ENCODE peak calls at places on chromosomes 12 and 14, in eight cellular contexts. T, B, M, R, W, X, C and D are unnamed samples.
A peak's percentile ranks its signal among the peaks of the same experiment; 100 is the strongest.

GRCh38 chr12:122935318-122935717 is 30.9 kb downstream of the ABCB9 start:
- DNase-seq in T (no peak), B (no peak), M (no peak), R (no peak), W (no peak), X (peak; percentile 27), C (no peak), D (no peak)

GRCh38 chr12:18861287-18861858 is 123.5 kb downstream of the CAPZA3 start:
- DNase-seq in T (no peak), B (peak; percentile 21), M (no peak), R (no peak), W (no peak), X (peak; percentile 50), C (no peak), D (no peak)

GRCh38 chr12:12792421-12792820 is 7.0 kb downstream of the APOLD1 start:
- DNase-seq in T (no peak), B (no peak), M (peak; percentile 36), R (no peak), W (no peak), X (no peak), C (no peak), D (no peak)

GRCh38 chr12:42541965-42542364 is 47.6 kb downstream of the PRICKLE1 start:
- DNase-seq in T (no peak), B (no peak), M (no peak), R (no peak), W (no peak), X (no peak), C (no peak), D (no peak)

GRCh38 chr12:46358791-46359666 is 13.5 kb downstream of the SLC38A2 start:
- DNase-seq in T (no peak), B (no peak), M (no peak), R (no peak), W (no peak), X (no peak), C (no peak), D (no peak)

GRCh38 chr14:22200977-22201605 is 387.9 kb downstream of the DAD1 start:
- DNase-seq in T (no peak), B (peak; percentile 56), M (no peak), R (no peak), W (no peak), X (peak; percentile 56), C (no peak), D (no peak)

GRCh38 chr14:100132903-100133510 is 26.4 kb downstream of the DEGS2 start:
- DNase-seq in T (no peak), B (no peak), M (no peak), R (no peak), W (no peak), X (no peak), C (no peak), D (no peak)

GRCh38 chr12:131591136-131591535 is 119.8 kb upstream of the SFSWAP start:
- DNase-seq in T (no peak), B (no peak), M (no peak), R (no peak), W (no peak), X (no peak), C (no peak), D (no peak)

GRCh38 chr14:51398898-51399297 is 158.9 kb downstream of the TMX1 start:
- DNase-seq in T (no peak), B (no peak), M (no peak), R (no peak), W (no peak), X (no peak), C (no peak), D (peak; percentile 70)

GRCh38 chr14:101380512-101380911 is 180.8 kb upstream of the DIO3 start:
- DNase-seq in T (no peak), B (no peak), M (no peak), R (no peak), W (no peak), X (no peak), C (no peak), D (no peak)

GRCh38 chr12:45122776-45123380 is 72.0 kb upstream of the DBX2 start:
- DNase-seq in T (no peak), B (no peak), M (no peak), R (no peak), W (no peak), X (peak; percentile 43), C (no peak), D (no peak)

GRCh38 chr14:50768693-50769092 is 62.3 kb downstream of the NIN start:
- DNase-seq in T (no peak), B (no peak), M (no peak), R (no peak), W (no peak), X (no peak), C (no peak), D (no peak)

GRCh38 chr14:95953111-95953724 is 76.6 kb downstream of the TUNAR start:
- DNase-seq in T (no peak), B (peak; percentile 23), M (no peak), R (no peak), W (no peak), X (no peak), C (no peak), D (no peak)

GRCh38 chr12:114918535-114919233 is 234.7 kb upstream of the TBX3 start:
- DNase-seq in T (no peak), B (no peak), M (no peak), R (no peak), W (no peak), X (no peak), C (no peak), D (no peak)

GRCh38 chr12:132761032-132761910 is at the start of gene ANKLE2:
- DNase-seq in T (peak; percentile 54), B (peak; percentile 76), M (no peak), R (no peak), W (peak; percentile 51), X (peak; percentile 35), C (peak; percentile 80), D (no peak)

GRCh38 chr12:63994704-63995103 is 150.2 kb downstream of the SRGAP1 start:
- DNase-seq in T (no peak), B (no peak), M (no peak), R (no peak), W (no peak), X (no peak), C (no peak), D (no peak)

GRCh38 chr12:53500119-53500775 is 836 bp upstream of the TARBP2 start:
- DNase-seq in T (peak; percentile 50), B (no peak), M (peak; percentile 84), R (no peak), W (peak; percentile 85), X (no peak), C (peak; percentile 92), D (peak; percentile 82)

GRCh38 chr12:48296586-48297396 is 53.9 kb downstream of the ZNF641 start:
- DNase-seq in T (peak; percentile 80), B (no peak), M (peak; percentile 80), R (no peak), W (peak; percentile 93), X (peak; percentile 75), C (peak; percentile 83), D (peak; percentile 86)

GRCh38 chr14:22448035-22448904 is 140.8 kb downstream of the DAD1 start:
- DNase-seq in T (no peak), B (peak; percentile 75), M (no peak), R (no peak), W (no peak), X (no peak), C (no peak), D (no peak)

GRCh38 chr14:65077318-65077717 is 25.0 kb downstream of the MAX start:
- DNase-seq in T (no peak), B (no peak), M (no peak), R (no peak), W (no peak), X (peak; percentile 21), C (no peak), D (no peak)
- H3K4me1 ChIP-seq in T (peaks cover 32% of the 10 kb centered on the region), B (peaks cover 6% of the 10 kb centered on the region), M (peaks cover 5% of the 10 kb centered on the region), R (peaks cover 87% of the 10 kb centered on the region), W (peaks cover 21% of the 10 kb centered on the region), X (no peaks in the 10 kb centered on the region), C (peaks cover 25% of the 10 kb centered on the region), D (no peaks in the 10 kb centered on the region)

GRCh38 chr12:8605057-8605456 is 7.6 kb downstream of the AICDA start:
- DNase-seq in T (no peak), B (no peak), M (no peak), R (no peak), W (no peak), X (no peak), C (no peak), D (no peak)

GRCh38 chr12:8609061-8609570 is 3.5 kb downstream of the AICDA start:
- DNase-seq in T (no peak), B (peak; percentile 67), M (no peak), R (no peak), W (peak; percentile 13), X (no peak), C (no peak), D (no peak)

GRCh38 chr12:8603858-8604257 is 8.8 kb downstream of the AICDA start:
- DNase-seq in T (no peak), B (no peak), M (no peak), R (no peak), W (no peak), X (no peak), C (no peak), D (no peak)
- TF ChIP-seq CTCF in T (no peak), B (peak; percentile 63), M (no peak), R (peak; percentile 33), W (no peak), X (peak; percentile 29), C (no peak), D (no peak)

GRCh38 chr12:58897969-58898368 is 22.3 kb downstream of the LRIG3 start:
- DNase-seq in T (no peak), B (no peak), M (no peak), R (no peak), W (no peak), X (no peak), C (no peak), D (no peak)

GRCh38 chr12:58905422-58905821 is 14.9 kb downstream of the LRIG3 start:
- DNase-seq in T (no peak), B (no peak), M (no peak), R (no peak), W (no peak), X (no peak), C (no peak), D (no peak)

GRCh38 chr12:58896278-58896677 is 24.0 kb downstream of the LRIG3 start:
- DNase-seq in T (no peak), B (no peak), M (no peak), R (no peak), W (no peak), X (no peak), C (no peak), D (no peak)

GRCh38 chr12:58906917-58907316 is 13.4 kb downstream of the LRIG3 start:
- DNase-seq in T (no peak), B (no peak), M (no peak), R (no peak), W (no peak), X (no peak), C (no peak), D (no peak)

GRCh38 chr12:58901664-58902063 is 18.6 kb downstream of the LRIG3 start:
- DNase-seq in T (no peak), B (no peak), M (no peak), R (no peak), W (no peak), X (no peak), C (no peak), D (no peak)
- H3K36me3 ChIP-seq in T (peaks cover 14% of the 10 kb centered on the region), B (no peaks in the 10 kb centered on the region), M (no peaks in the 10 kb centered on the region), R (no peaks in the 10 kb centered on the region), W (peaks cover 10% of the 10 kb centered on the region), X (peaks cover 5% of the 10 kb centered on the region), C (peaks cover 15% of the 10 kb centered on the region), D (peaks cover 11% of the 10 kb centered on the region)

GRCh38 chr14:104977681-104978647 is at the start of gene AHNAK2:
- DNase-seq in T (peak; percentile 78), B (no peak), M (no peak), R (no peak), W (peak; percentile 81), X (no peak), C (peak; percentile 83), D (no peak)
- H3K4me1 ChIP-seq in T (peaks cover 53% of the 10 kb centered on the region), B (no peaks in the 10 kb centered on the region), M (peaks cover 22% of the 10 kb centered on the region), R (peaks cover 80% of the 10 kb centered on the region), W (peaks cover 74% of the 10 kb centered on the region), X (no peaks in the 10 kb centered on the region), C (peaks cover 70% of the 10 kb centered on the region), D (no peaks in the 10 kb centered on the region)